ENCODE peak calls at places on chromosomes 12 and 14, in seven cellular contexts. F is HS-5; N is astrocyte of the cerebellum; B is upper lobe of right lung; G is Kasumi-1; I is mammary epithelial cell; H is stimulated activated CD4-positive, alpha-beta T cell treated with anti-CD3 and anti-CD28 coated beads, Interleukin-1b, Interleukin-23, amount 100 ng/mL, for 24 hours. X is an unnamed sample.

GRCh38 chr12:50203691-50204090 is 36.5 kb upstream of the CERS5 start:
- DNase-seq in F (no peak), N (no peak), B (no peak), G (no peak), I (peak; percentile 54), H (no peak), X (peak; percentile 50)

GRCh38 chr14:99169776-99170356 is 102.1 kb downstream of the BCL11B start:
- DNase-seq in F (no peak), N (no peak), B (no peak), G (no peak), I (no peak), H (no peak), X (no peak)

GRCh38 chr12:131049002-131049401 is 95.3 kb downstream of the ADGRD1 start:
- DNase-seq in F (no peak), N (no peak), B (peak; percentile 28), G (no peak), I (no peak), H (no peak), X (no peak)

GRCh38 chr14:67228325-67228984 is 12.8 kb upstream of the PALS1 start:
- DNase-seq in F (no peak), N (no peak), B (no peak), G (no peak), I (peak; percentile 30), H (no peak), X (peak; percentile 71)

GRCh38 chr12:45357547-45358417 is 141.9 kb downstream of the ANO6 start:
- DNase-seq in F (no peak), N (no peak), B (no peak), G (no peak), I (no peak), H (no peak), X (no peak)

GRCh38 chr12:11998944-11999315 is 71.8 kb upstream of the BCL2L14 start:
- DNase-seq in F (no peak), N (no peak), B (no peak), G (no peak), I (no peak), H (no peak), X (peak; percentile 29)

GRCh38 chr12:120252071-120252906 is 13.2 kb downstream of the PXN start:
- DNase-seq in F (no peak), N (no peak), B (no peak), G (peak; percentile 54), I (no peak), H (no peak), X (no peak)

GRCh38 chr14:72741836-72742681 is 151.8 kb downstream of the DPF3 start:
- DNase-seq in F (no peak), N (no peak), B (no peak), G (no peak), I (no peak), H (no peak), X (no peak)

GRCh38 chr12:91186189-91186588 is 3.6 kb upstream of the DCN start:
- DNase-seq in F (no peak), N (no peak), B (no peak), G (no peak), I (no peak), H (no peak), X (no peak)

GRCh38 chr12:4106617-4107016 is 166.9 kb upstream of the CCND2 start:
- DNase-seq in F (no peak), N (no peak), B (no peak), G (no peak), I (no peak), H (no peak), X (no peak)

GRCh38 chr12:14284189-14284722 is 81.2 kb upstream of the ATF7IP start:
- DNase-seq in F (no peak), N (no peak), B (no peak), G (no peak), I (no peak), H (no peak), X (no peak)

GRCh38 chr12:109488051-109488665 is 10.7 kb downstream of the UBE3B start:
- DNase-seq in F (no peak), N (no peak), B (no peak), G (no peak), I (no peak), H (no peak), X (no peak)

GRCh38 chr12:103743788-103744187 is 97.2 kb downstream of the NT5DC3 start:
- DNase-seq in F (no peak), N (no peak), B (no peak), G (no peak), I (no peak), H (no peak), X (no peak)

GRCh38 chr12:34625116-34625515 is 602.8 kb downstream of the ALG10 start:
- DNase-seq in F (no peak), N (no peak), B (no peak), G (peak; percentile 24), I (peak; percentile 1), H (no peak), X (peak; percentile 40)

GRCh38 chr14:59333235-59333634 is 131.9 kb downstream of the GPR135 start:
- DNase-seq in F (no peak), N (no peak), B (no peak), G (no peak), I (no peak), H (no peak), X (no peak)

GRCh38 chr14:99055816-99056215 is 216.2 kb downstream of the BCL11B start:
- DNase-seq in F (no peak), N (no peak), B (no peak), G (no peak), I (no peak), H (no peak), X (no peak)

GRCh38 chr14:20848955-20849570 is 42.1 kb upstream of the RNASE3 start:
- DNase-seq in F (no peak), N (no peak), B (no peak), G (no peak), I (no peak), H (no peak), X (no peak)

GRCh38 chr12:79557690-79558315 is 133.0 kb downstream of the PAWR start:
- DNase-seq in F (no peak), N (no peak), B (no peak), G (no peak), I (no peak), H (no peak), X (no peak)

GRCh38 chr12:76489737-76490136 is 69.8 kb downstream of the OSBPL8 start:
- DNase-seq in F (no peak), N (no peak), B (no peak), G (no peak), I (no peak), H (no peak), X (peak; percentile 9)

GRCh38 chr14:63781686-63782085 is 53.8 kb upstream of the SGPP1 start:
- DNase-seq in F (no peak), N (no peak), B (no peak), G (no peak), I (no peak), H (no peak), X (no peak)

GRCh38 chr14:102774391-102775153 is 2.7 kb upstream of the TRAF3 start:
- DNase-seq in F (no peak), N (peak; percentile 69), B (no peak), G (peak; percentile 91), I (peak; percentile 63), H (no peak), X (peak; percentile 84)

GRCh38 chr14:101174522-101174838 is 271.0 kb upstream of the RTL1 start:
- DNase-seq in F (no peak), N (no peak), B (peak; percentile 80), G (no peak), I (no peak), H (no peak), X (no peak)

GRCh38 chr12:49967042-49967776 is 5.5 kb downstream of the AQP5 start:
- DNase-seq in F (peak; percentile 46), N (peak; percentile 62), B (peak; percentile 96), G (peak; percentile 69), I (peak; percentile 66), H (peak; percentile 97), X (peak; percentile 85)

GRCh38 chr14:69137456-69138188 is 15.3 kb downstream of the DCAF5 start:
- DNase-seq in F (no peak), N (no peak), B (no peak), G (no peak), I (no peak), H (no peak), X (no peak)

GRCh38 chr12:105862163-105862821 is 276.5 kb downstream of the NUAK1 start:
- DNase-seq in F (no peak), N (no peak), B (no peak), G (no peak), I (no peak), H (no peak), X (no peak)

X was measured in ELR.